ENCODE peak calls at places on chromosome X, in nine cellular contexts. G is epithelial cell of prostate; H is NCI-H2171 treated with DMSO at 0.1 percent for 48 hours; Y is NCI-H460; U is activated naive CD4-positive, alpha-beta T cell; B is progenitor cell of endocrine pancreas; R is WTC11; V is right lobe of liver; O is RPMI7951. Z is an unnamed sample.

GRCh38 chrX:115337735-115338134 is 48.2 kb downstream of the LUZP4 start:
- DNase-seq in G (no peak), H (no peak), Y (no peak), U (no peak), B (no peak), R (no peak), V (no peak), O (peak), Z (peak)

GRCh38 chrX:55187281-55187680 is 32.9 kb upstream of the PAGE5 start:
- DNase-seq in G (no peak), H (no peak), Y (no peak), U (no peak), B (no peak), R (no peak), V (no peak), O (no peak), Z (no peak)

GRCh38 chrX:275967-276587 is 5.1 kb upstream of the PLCXD1 start:
- DNase-seq in G (no peak), H (no peak), Y (peak), U (no peak), B (no peak), R (peak), V (peak), O (peak), Z (no peak)

GRCh38 chrX:136170109-136170800 is 22.9 kb downstream of the FHL1 start:
- DNase-seq in G (no peak), H (no peak), Y (no peak), U (no peak), B (no peak), R (no peak), V (peak), O (peak), Z (no peak)

GRCh38 chrX:85992811-85993229 is 54.5 kb downstream of the CHM start:
- DNase-seq in G (peak), H (no peak), Y (no peak), U (no peak), B (no peak), R (no peak), V (no peak), O (peak), Z (no peak)

GRCh38 chrX:70219938-70220764 is 14.3 kb upstream of the AWAT1 start:
- DNase-seq in G (peak), H (peak), Y (peak), U (no peak), B (no peak), R (no peak), V (no peak), O (peak), Z (peak)

GRCh38 chrX:9278475-9279270 is 186.2 kb upstream of the TBL1X start:
- DNase-seq in G (no peak), H (peak), Y (no peak), U (no peak), B (no peak), R (no peak), V (no peak), O (peak), Z (no peak)

GRCh38 chrX:120310861-120311631 is at the start of gene TMEM255A:
- DNase-seq in G (no peak), H (no peak), Y (no peak), U (peak), B (no peak), R (peak), V (no peak), O (no peak), Z (peak)

GRCh38 chrX:11172413-11172812 is 61.3 kb downstream of the HCCS start:
- DNase-seq in G (no peak), H (no peak), Y (no peak), U (no peak), B (no peak), R (no peak), V (no peak), O (no peak), Z (no peak)

Z was measured in ovary.